ENCODE peak calls at places on chromosomes 1 and 21, in five cellular contexts. One of them, this sample, is unnamed.
A peak's percentile ranks its signal among the peaks of the same experiment; 100 is the strongest.

GRCh38 chr1:153277852-153278251 is 18.4 kb downstream of the LORICRIN start:
- DNase-seq in Peyer's patch: peak; percentile 74
- DNase-seq in DND-41: no peak
- DNase-seq in endothelial cell: peak; percentile 48
- DNase-seq in BJ: no peak
- DNase-seq in this sample: no peak

GRCh38 chr1:58896211-58897183 is 112.7 kb upstream of the JUN start:
- DNase-seq in Peyer's patch: peak; percentile 87
- DNase-seq in DND-41: no peak
- DNase-seq in endothelial cell: no peak
- DNase-seq in BJ: no peak
- DNase-seq in this sample: peak; percentile 49

GRCh38 chr1:206608108-206608698 is 4.1 kb downstream of the EIF2D start:
- DNase-seq in Peyer's patch: no peak
- DNase-seq in DND-41: peak; percentile 63
- DNase-seq in endothelial cell: peak; percentile 69
- DNase-seq in BJ: no peak
- DNase-seq in this sample: no peak

GRCh38 chr1:94727846-94728715 is 92.1 kb upstream of the SLC44A3 start:
- DNase-seq in Peyer's patch: no peak
- DNase-seq in DND-41: no peak
- DNase-seq in endothelial cell: no peak
- DNase-seq in BJ: peak; percentile 85
- DNase-seq in this sample: no peak

GRCh38 chr1:118081387-118081786 is 103.6 kb downstream of the SPAG17 start:
- DNase-seq in Peyer's patch: no peak
- DNase-seq in DND-41: no peak
- DNase-seq in endothelial cell: no peak
- DNase-seq in BJ: no peak
- DNase-seq in this sample: no peak

GRCh38 chr1:16189003-16189402 is 23.4 kb downstream of the ARHGEF19 start:
- DNase-seq in Peyer's patch: peak; percentile 84
- DNase-seq in DND-41: no peak
- DNase-seq in endothelial cell: no peak
- DNase-seq in BJ: no peak
- DNase-seq in this sample: no peak

GRCh38 chr1:26540346-26540745 is 10.8 kb downstream of the RPS6KA1 start:
- DNase-seq in Peyer's patch: no peak
- DNase-seq in DND-41: no peak
- DNase-seq in endothelial cell: no peak
- DNase-seq in BJ: no peak
- DNase-seq in this sample: no peak

GRCh38 chr1:7401814-7402547 is 369.1 kb upstream of the VAMP3 start:
- DNase-seq in Peyer's patch: no peak
- DNase-seq in DND-41: no peak
- DNase-seq in endothelial cell: no peak
- DNase-seq in BJ: peak; percentile 98
- DNase-seq in this sample: no peak

GRCh38 chr1:197224160-197224559 is 43.9 kb upstream of the CRB1 start:
- DNase-seq in Peyer's patch: no peak
- DNase-seq in DND-41: no peak
- DNase-seq in endothelial cell: no peak
- DNase-seq in BJ: no peak
- DNase-seq in this sample: no peak

GRCh38 chr1:1788646-1789431 is 10.6 kb upstream of the NADK start:
- DNase-seq in Peyer's patch: peak; percentile 67
- DNase-seq in DND-41: no peak
- DNase-seq in endothelial cell: peak; percentile 32
- DNase-seq in BJ: no peak
- DNase-seq in this sample: no peak

GRCh38 chr1:244970236-244970652 is 105.9 kb upstream of the HNRNPU start:
- DNase-seq in Peyer's patch: no peak
- DNase-seq in DND-41: peak; percentile 86
- DNase-seq in endothelial cell: peak; percentile 76
- DNase-seq in BJ: no peak
- DNase-seq in this sample: no peak

GRCh38 chr1:232950919-232951579 is 638 bp downstream of the NTPCR start:
- DNase-seq in Peyer's patch: no peak
- DNase-seq in DND-41: peak; percentile 37
- DNase-seq in endothelial cell: peak; percentile 13
- DNase-seq in BJ: no peak
- DNase-seq in this sample: no peak

GRCh38 chr21:44709426-44710293 is 1.7 kb downstream of the TSPEAR start:
- DNase-seq in Peyer's patch: peak; percentile 47
- DNase-seq in DND-41: no peak
- DNase-seq in endothelial cell: no peak
- DNase-seq in BJ: no peak
- DNase-seq in this sample: no peak

GRCh38 chr1:21350132-21350885 is 60.0 kb upstream of the ECE1 start:
- DNase-seq in Peyer's patch: no peak
- DNase-seq in DND-41: no peak
- DNase-seq in endothelial cell: no peak
- DNase-seq in BJ: no peak
- DNase-seq in this sample: no peak

GRCh38 chr1:155022136-155022926 is 11.2 kb downstream of the DCST2 start:
- DNase-seq in Peyer's patch: no peak
- DNase-seq in DND-41: no peak
- DNase-seq in endothelial cell: no peak
- DNase-seq in BJ: no peak
- DNase-seq in this sample: no peak

GRCh38 chr21:43917515-43918384 is 52.7 kb downstream of the AGPAT3 start:
- DNase-seq in Peyer's patch: peak; percentile 50
- DNase-seq in DND-41: no peak
- DNase-seq in endothelial cell: no peak
- DNase-seq in BJ: no peak
- DNase-seq in this sample: peak; percentile 17

GRCh38 chr1:204443871-204444581 is 32.4 kb upstream of the PPP1R15B start:
- DNase-seq in Peyer's patch: no peak
- DNase-seq in DND-41: no peak
- DNase-seq in endothelial cell: no peak
- DNase-seq in BJ: no peak
- DNase-seq in this sample: no peak

GRCh38 chr1:205652984-205653383 is 21.2 kb upstream of the ELK4 start:
- DNase-seq in Peyer's patch: no peak
- DNase-seq in DND-41: no peak
- DNase-seq in endothelial cell: no peak
- DNase-seq in BJ: no peak
- DNase-seq in this sample: no peak

GRCh38 chr1:30612666-30613065 is 110.7 kb downstream of the MATN1 start:
- DNase-seq in Peyer's patch: no peak
- DNase-seq in DND-41: no peak
- DNase-seq in endothelial cell: no peak
- DNase-seq in BJ: no peak
- DNase-seq in this sample: no peak

GRCh38 chr1:165255226-165255625 is 101.3 kb downstream of the LMX1A start:
- DNase-seq in Peyer's patch: no peak
- DNase-seq in DND-41: no peak
- DNase-seq in endothelial cell: no peak
- DNase-seq in BJ: no peak
- DNase-seq in this sample: no peak

GRCh38 chr1:23931481-23931880 is 18.3 kb upstream of the CNR2 start:
- DNase-seq in Peyer's patch: no peak
- DNase-seq in DND-41: no peak
- DNase-seq in endothelial cell: no peak
- DNase-seq in BJ: no peak
- DNase-seq in this sample: no peak

GRCh38 chr1:102970496-102971078 is 137.7 kb downstream of the COL11A1 start:
- DNase-seq in Peyer's patch: no peak
- DNase-seq in DND-41: peak; percentile 21
- DNase-seq in endothelial cell: peak; percentile 24
- DNase-seq in BJ: no peak
- DNase-seq in this sample: no peak

GRCh38 chr1:50973875-50974617 is 4.0 kb downstream of the CDKN2C start:
- DNase-seq in Peyer's patch: no peak
- DNase-seq in DND-41: peak; percentile 44
- DNase-seq in endothelial cell: no peak
- DNase-seq in BJ: no peak
- DNase-seq in this sample: no peak

GRCh38 chr21:46229923-46230260 is 1.3 kb upstream of the LSS start:
- DNase-seq in Peyer's patch: no peak
- DNase-seq in DND-41: no peak
- DNase-seq in endothelial cell: no peak
- DNase-seq in BJ: no peak
- DNase-seq in this sample: no peak

GRCh38 chr1:165575700-165576099 is 31.9 kb downstream of the LRRC52 start:
- DNase-seq in Peyer's patch: no peak
- DNase-seq in DND-41: no peak
- DNase-seq in endothelial cell: no peak
- DNase-seq in BJ: no peak
- DNase-seq in this sample: no peak

GRCh38 chr1:219324629-219325367 is 151.1 kb downstream of the LYPLAL1 start:
- DNase-seq in Peyer's patch: no peak
- DNase-seq in DND-41: no peak
- DNase-seq in endothelial cell: no peak
- DNase-seq in BJ: peak; percentile 82
- DNase-seq in this sample: no peak

GRCh38 chr1:111045033-111045722 is 81.5 kb upstream of the LRIF1 start:
- DNase-seq in Peyer's patch: no peak
- DNase-seq in DND-41: no peak
- DNase-seq in endothelial cell: no peak
- DNase-seq in BJ: no peak
- DNase-seq in this sample: no peak

DNA sequence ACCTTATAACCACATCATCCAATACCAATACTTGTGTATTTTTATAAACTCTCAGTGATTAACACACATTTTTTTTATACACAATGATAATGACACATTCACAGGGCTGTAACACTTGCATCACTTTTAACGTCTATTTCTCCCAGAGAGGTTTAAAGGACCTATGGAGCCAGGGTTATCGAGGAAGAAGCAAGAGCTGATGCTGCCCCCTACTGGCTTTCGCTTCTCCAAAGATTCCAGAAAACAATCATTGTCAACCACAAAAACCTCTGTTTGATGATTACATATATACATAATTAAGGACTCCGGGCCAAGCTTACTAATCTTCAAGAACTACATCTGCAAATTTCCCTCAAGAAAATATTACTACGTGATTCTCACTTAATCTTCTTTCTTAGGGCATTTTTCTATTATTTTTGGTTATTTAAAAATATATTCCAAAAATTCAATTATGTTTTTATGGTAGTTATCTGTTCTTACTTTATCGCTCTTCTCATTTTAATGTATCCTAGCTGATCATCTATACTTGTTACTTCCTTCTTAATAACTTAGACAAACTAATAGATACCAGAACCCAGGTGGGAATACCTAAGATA is 214.5 kb downstream of the VAV3 start:
- DNase-seq in Peyer's patch: peak; percentile 58
- DNase-seq in DND-41: peak; percentile 60
- DNase-seq in endothelial cell: peak; percentile 65
- DNase-seq in BJ: peak; percentile 3
- DNase-seq in this sample: peak; percentile 32
- TF ChIP-seq CTCF in Peyer's patch: no peak
- TF ChIP-seq CTCF in DND-41: peak; percentile 75
- TF ChIP-seq CTCF in endothelial cell: peak; percentile 70
- TF ChIP-seq CTCF in BJ: peak; percentile 73
- TF ChIP-seq CTCF in this sample: peak; percentile 60

GRCh38 chr1:220786337-220787068 is at the start of gene MTARC1:
- DNase-seq in Peyer's patch: peak; percentile 83
- DNase-seq in DND-41: no peak
- DNase-seq in endothelial cell: peak; percentile 65
- DNase-seq in BJ: no peak
- DNase-seq in this sample: peak; percentile 97
- TF ChIP-seq CTCF in Peyer's patch: no peak
- TF ChIP-seq CTCF in DND-41: no peak
- TF ChIP-seq CTCF in endothelial cell: no peak
- TF ChIP-seq CTCF in BJ: no peak
- TF ChIP-seq CTCF in this sample: peak; percentile 30

GRCh38 chr1:179951383-179952144 is 3.0 kb upstream of the CEP350 start:
- DNase-seq in Peyer's patch: no peak
- DNase-seq in DND-41: no peak
- DNase-seq in endothelial cell: no peak
- DNase-seq in BJ: no peak
- DNase-seq in this sample: no peak
- TF ChIP-seq CTCF in Peyer's patch: no peak
- TF ChIP-seq CTCF in DND-41: no peak
- TF ChIP-seq CTCF in endothelial cell: no peak
- TF ChIP-seq CTCF in BJ: no peak
- TF ChIP-seq CTCF in this sample: no peak

GRCh38 chr1:8409107-8409506 is 91.2 kb downstream of the SLC45A1 start:
- DNase-seq in Peyer's patch: no peak
- DNase-seq in DND-41: no peak
- DNase-seq in endothelial cell: no peak
- DNase-seq in BJ: no peak
- DNase-seq in this sample: no peak

GRCh38 chr1:8411803-8412182 is 93.9 kb downstream of the SLC45A1 start:
- DNase-seq in Peyer's patch: no peak
- DNase-seq in DND-41: no peak
- DNase-seq in endothelial cell: no peak
- DNase-seq in BJ: no peak
- DNase-seq in this sample: no peak

GRCh38 chr1:8410791-8411190 is 92.9 kb downstream of the SLC45A1 start:
- DNase-seq in Peyer's patch: no peak
- DNase-seq in DND-41: no peak
- DNase-seq in endothelial cell: no peak
- DNase-seq in BJ: no peak
- DNase-seq in this sample: no peak

GRCh38 chr1:8409666-8410065 is 91.8 kb downstream of the SLC45A1 start:
- DNase-seq in Peyer's patch: no peak
- DNase-seq in DND-41: no peak
- DNase-seq in endothelial cell: no peak
- DNase-seq in BJ: no peak
- DNase-seq in this sample: no peak

DNA sequence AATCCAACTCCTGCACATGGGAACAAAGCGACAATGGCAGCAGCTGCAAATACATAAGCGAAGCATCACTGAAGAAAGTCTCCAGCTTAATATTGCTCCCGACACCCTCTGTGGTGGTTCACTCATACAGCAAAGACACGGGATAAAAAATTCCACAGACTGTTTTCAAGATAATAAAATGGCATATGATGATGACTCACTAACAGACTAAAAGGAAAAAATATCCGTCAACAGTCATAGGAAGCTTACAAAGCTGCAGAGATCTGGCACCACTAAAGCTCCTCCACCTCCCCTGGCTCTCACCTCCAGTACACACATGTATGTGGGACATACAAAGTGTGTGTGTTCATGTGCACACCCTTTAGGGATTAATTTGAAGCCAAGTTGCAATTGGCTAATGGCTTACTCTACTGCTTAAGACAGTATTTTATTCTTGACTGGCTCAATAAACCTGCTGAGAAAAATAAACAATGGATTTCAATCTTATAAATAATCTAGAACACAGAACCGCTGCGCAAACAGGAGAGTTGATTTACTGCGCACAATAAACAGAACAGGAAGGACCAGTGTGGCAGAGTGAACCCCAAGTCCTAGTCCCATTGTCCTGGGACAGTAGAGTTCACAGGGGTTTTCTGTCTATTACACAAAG is 94.4 kb downstream of the SLC45A1 start:
- DNase-seq in Peyer's patch: no peak
- DNase-seq in DND-41: no peak
- DNase-seq in endothelial cell: no peak
- DNase-seq in BJ: peak; percentile 74
- DNase-seq in this sample: no peak
- TF ChIP-seq CTCF in Peyer's patch: no peak
- TF ChIP-seq CTCF in DND-41: no peak
- TF ChIP-seq CTCF in endothelial cell: no peak
- TF ChIP-seq CTCF in BJ: no peak
- TF ChIP-seq CTCF in this sample: no peak

This sample was measured in right lobe of liver.